ENCODE peak calls at places on chromosomes 3 and 15, in six cellular contexts. One of them, this sample, is unnamed.

GRCh38 chr3:123342631-123343080 is 106.2 kb downstream of the ADCY5 start:
- DNase-seq in B cell: no peak
- DNase-seq in body of pancreas: no peak
- DNase-seq in RWPE1: no peak
- DNase-seq in hepatocyte: no peak
- DNase-seq in thoracic aorta: no peak
- DNase-seq in this sample: no peak

GRCh38 chr15:80698636-80699035 is 3.5 kb downstream of the ABHD17C start:
- DNase-seq in RWPE1: no peak
- DNase-seq in hepatocyte: no peak
- DNase-seq in thoracic aorta: no peak
- DNase-seq in B cell: no peak
- DNase-seq in body of pancreas: no peak
- DNase-seq in this sample: no peak

GRCh38 chr3:173930251-173930650 is 532.7 kb downstream of the NLGN1 start:
- DNase-seq in RWPE1: no peak
- DNase-seq in hepatocyte: no peak
- DNase-seq in thoracic aorta: no peak
- DNase-seq in B cell: no peak
- DNase-seq in body of pancreas: no peak
- DNase-seq in this sample: no peak

GRCh38 chr3:170598091-170598502 is 12.2 kb upstream of the SLC7A14 start:
- DNase-seq in hepatocyte: peak
- DNase-seq in thoracic aorta: no peak
- DNase-seq in RWPE1: no peak
- DNase-seq in body of pancreas: no peak
- DNase-seq in B cell: no peak
- DNase-seq in this sample: no peak

GRCh38 chr3:62955126-62955525 is 79.9 kb upstream of the CADPS start:
- DNase-seq in hepatocyte: no peak
- DNase-seq in thoracic aorta: no peak
- DNase-seq in body of pancreas: no peak
- DNase-seq in B cell: no peak
- DNase-seq in RWPE1: no peak
- DNase-seq in this sample: no peak

GRCh38 chr3:52440671-52441070 is 4.2 kb downstream of the SEMA3G start:
- DNase-seq in B cell: no peak
- DNase-seq in thoracic aorta: no peak
- DNase-seq in hepatocyte: peak
- DNase-seq in RWPE1: no peak
- DNase-seq in body of pancreas: no peak
- DNase-seq in this sample: no peak

GRCh38 chr3:84125760-84126159 is 833.0 kb upstream of the CADM2 start:
- DNase-seq in thoracic aorta: no peak
- DNase-seq in hepatocyte: no peak
- DNase-seq in RWPE1: no peak
- DNase-seq in body of pancreas: no peak
- DNase-seq in B cell: no peak
- DNase-seq in this sample: no peak

GRCh38 chr3:64008952-64009351 is 14.3 kb downstream of the PSMD6 start:
- DNase-seq in hepatocyte: no peak
- DNase-seq in B cell: no peak
- DNase-seq in RWPE1: no peak
- DNase-seq in thoracic aorta: no peak
- DNase-seq in body of pancreas: no peak
- DNase-seq in this sample: no peak

GRCh38 chr3:46706771-46707582 is 5.8 kb downstream of the TMIE start:
- DNase-seq in thoracic aorta: no peak
- DNase-seq in RWPE1: no peak
- DNase-seq in B cell: no peak
- DNase-seq in hepatocyte: no peak
- DNase-seq in body of pancreas: no peak
- DNase-seq in this sample: peak

GRCh38 chr15:29687939-29688884 is 134.1 kb downstream of the TJP1 start:
- DNase-seq in B cell: no peak
- DNase-seq in body of pancreas: peak
- DNase-seq in RWPE1: no peak
- DNase-seq in hepatocyte: no peak
- DNase-seq in thoracic aorta: no peak
- DNase-seq in this sample: peak

GRCh38 chr3:185930393-185931107 is 7.3 kb downstream of the TRA2B start:
- DNase-seq in body of pancreas: no peak
- DNase-seq in hepatocyte: no peak
- DNase-seq in B cell: no peak
- DNase-seq in thoracic aorta: no peak
- DNase-seq in RWPE1: no peak
- DNase-seq in this sample: no peak

GRCh38 chr3:131047582-131047981 is 20.9 kb downstream of the NEK11 start:
- DNase-seq in body of pancreas: no peak
- DNase-seq in RWPE1: no peak
- DNase-seq in B cell: no peak
- DNase-seq in hepatocyte: no peak
- DNase-seq in thoracic aorta: no peak
- DNase-seq in this sample: peak

GRCh38 chr3:182682263-182683229 is 110.8 kb upstream of the ATP11B start:
- DNase-seq in hepatocyte: peak
- DNase-seq in body of pancreas: peak
- DNase-seq in B cell: peak
- DNase-seq in thoracic aorta: no peak
- DNase-seq in RWPE1: peak
- DNase-seq in this sample: peak

GRCh38 chr3:156109989-156110388 is 10.4 kb upstream of the KCNAB1 start:
- DNase-seq in RWPE1: no peak
- DNase-seq in thoracic aorta: no peak
- DNase-seq in hepatocyte: no peak
- DNase-seq in B cell: no peak
- DNase-seq in body of pancreas: no peak
- DNase-seq in this sample: no peak

GRCh38 chr3:194485876-194486539 is 794 bp downstream of the ATP13A3 start:
- DNase-seq in body of pancreas: peak
- DNase-seq in B cell: peak
- DNase-seq in hepatocyte: peak
- DNase-seq in RWPE1: peak
- DNase-seq in thoracic aorta: no peak
- DNase-seq in this sample: peak

GRCh38 chr3:32146669-32147315 is 40.4 kb downstream of the GPD1L start:
- DNase-seq in thoracic aorta: no peak
- DNase-seq in B cell: peak
- DNase-seq in hepatocyte: no peak
- DNase-seq in body of pancreas: no peak
- DNase-seq in RWPE1: no peak
- DNase-seq in this sample: no peak

GRCh38 chr15:38528279-38528678 is 36.3 kb downstream of the RASGRP1 start:
- DNase-seq in RWPE1: no peak
- DNase-seq in hepatocyte: no peak
- DNase-seq in B cell: no peak
- DNase-seq in thoracic aorta: no peak
- DNase-seq in body of pancreas: no peak
- DNase-seq in this sample: no peak

GRCh38 chr15:48565560-48566482 is 79.7 kb downstream of the FBN1 start:
- DNase-seq in thoracic aorta: no peak
- DNase-seq in body of pancreas: no peak
- DNase-seq in B cell: no peak
- DNase-seq in hepatocyte: no peak
- DNase-seq in RWPE1: peak
- DNase-seq in this sample: no peak

GRCh38 chr3:11045536-11045935 is 53.0 kb downstream of the SLC6A1 start:
- DNase-seq in RWPE1: no peak
- DNase-seq in hepatocyte: no peak
- DNase-seq in body of pancreas: no peak
- DNase-seq in thoracic aorta: no peak
- DNase-seq in B cell: no peak
- DNase-seq in this sample: no peak
- TF ChIP-seq CTCF in RWPE1: no peak
- TF ChIP-seq CTCF in hepatocyte: no peak
- TF ChIP-seq CTCF in body of pancreas: no peak
- TF ChIP-seq CTCF in thoracic aorta: no peak
- TF ChIP-seq CTCF in B cell: no peak
- TF ChIP-seq CTCF in this sample: no peak

DNA sequence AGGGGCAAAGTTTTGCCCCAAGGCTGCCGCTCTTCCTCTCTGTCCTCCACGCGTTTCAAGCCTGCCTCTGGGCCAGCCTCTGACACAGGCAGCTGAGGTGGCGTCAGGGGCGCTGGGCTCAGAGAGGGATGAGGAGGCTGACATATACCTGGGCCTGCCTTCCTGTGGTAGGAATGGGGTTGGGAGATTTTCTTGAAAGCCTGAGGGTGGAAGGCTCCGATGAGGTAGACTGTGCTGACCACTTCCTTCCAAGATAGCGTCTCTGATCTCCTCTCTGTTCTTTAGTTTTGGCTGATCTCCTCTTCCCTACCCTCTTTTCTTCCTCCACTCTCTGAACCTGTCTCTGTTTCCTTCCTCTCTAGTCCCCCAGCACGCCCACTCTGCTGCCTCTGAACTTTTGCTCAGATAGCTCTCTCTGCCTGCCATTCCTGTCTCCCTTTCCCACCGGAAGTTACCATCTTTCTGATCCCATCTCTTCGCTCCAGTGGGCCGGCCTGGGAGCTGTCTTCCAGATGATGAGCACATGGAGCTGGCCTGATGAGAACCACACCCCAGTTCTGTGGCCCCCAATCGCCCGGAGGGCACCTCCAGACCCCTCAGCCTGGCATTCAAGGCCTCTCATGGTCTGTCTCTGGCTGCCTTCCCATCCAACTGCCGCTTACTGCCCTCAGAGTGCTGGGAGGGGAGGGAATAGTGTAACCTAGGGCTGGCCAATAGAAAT is 32.5 kb upstream of the LCTL start:
- DNase-seq in hepatocyte: no peak
- DNase-seq in thoracic aorta: no peak
- DNase-seq in B cell: no peak
- DNase-seq in body of pancreas: no peak
- DNase-seq in RWPE1: no peak
- DNase-seq in this sample: no peak
- TF ChIP-seq CTCF in hepatocyte: no peak
- TF ChIP-seq CTCF in thoracic aorta: no peak
- TF ChIP-seq CTCF in B cell: no peak
- TF ChIP-seq CTCF in body of pancreas: no peak
- TF ChIP-seq CTCF in RWPE1: no peak
- TF ChIP-seq CTCF in this sample: no peak

DNA sequence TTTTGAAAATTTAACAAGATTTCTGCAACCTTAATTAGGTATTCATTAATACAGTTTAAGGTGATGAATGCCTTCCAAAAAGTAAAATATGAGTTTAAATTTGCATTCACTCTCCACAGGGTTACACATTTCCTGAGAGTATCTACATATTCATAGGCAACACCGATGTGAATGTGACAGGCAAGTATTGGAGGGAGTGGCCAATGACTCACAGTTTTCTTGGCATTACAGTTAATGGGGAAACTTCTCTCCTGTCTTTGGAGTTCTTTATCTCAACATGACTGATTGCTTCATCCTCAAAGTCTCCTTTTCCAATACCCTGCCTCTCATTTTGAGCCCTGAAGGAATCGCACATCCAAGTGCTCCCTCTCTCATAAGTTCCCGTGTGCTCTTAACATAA is 181.9 kb upstream of the CHL1 start:
- DNase-seq in hepatocyte: no peak
- DNase-seq in B cell: no peak
- DNase-seq in thoracic aorta: no peak
- DNase-seq in body of pancreas: no peak
- DNase-seq in RWPE1: no peak
- DNase-seq in this sample: peak
- TF ChIP-seq CTCF in hepatocyte: no peak
- TF ChIP-seq CTCF in B cell: no peak
- TF ChIP-seq CTCF in thoracic aorta: no peak
- TF ChIP-seq CTCF in body of pancreas: no peak
- TF ChIP-seq CTCF in RWPE1: no peak
- TF ChIP-seq CTCF in this sample: no peak

DNA sequence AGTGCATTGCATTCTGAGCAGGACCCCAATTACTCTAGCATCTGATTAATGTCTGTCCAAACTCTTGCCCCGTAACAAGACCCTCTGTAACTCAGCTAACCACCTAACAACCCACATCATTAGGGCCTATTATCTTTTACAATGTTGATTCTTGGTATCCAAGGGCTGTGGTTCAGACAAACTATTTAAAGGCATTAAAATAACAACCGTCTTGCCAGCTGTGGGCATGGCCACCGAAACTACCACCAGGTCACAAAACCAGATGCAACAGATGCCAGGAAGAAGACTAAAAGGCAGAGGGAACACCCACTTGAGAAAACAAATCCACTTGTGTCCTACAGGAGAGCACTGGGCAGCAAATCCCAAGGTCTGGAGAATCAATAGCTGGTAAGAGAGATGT is 262.9 kb downstream of the ERC2 start:
- DNase-seq in B cell: no peak
- DNase-seq in RWPE1: no peak
- DNase-seq in thoracic aorta: no peak
- DNase-seq in body of pancreas: no peak
- DNase-seq in hepatocyte: no peak
- DNase-seq in this sample: no peak
- TF ChIP-seq CTCF in B cell: no peak
- TF ChIP-seq CTCF in RWPE1: no peak
- TF ChIP-seq CTCF in thoracic aorta: no peak
- TF ChIP-seq CTCF in body of pancreas: no peak
- TF ChIP-seq CTCF in hepatocyte: no peak
- TF ChIP-seq CTCF in this sample: no peak

GRCh38 chr15:45186771-45187577 is 792 bp downstream of the SHF start:
- DNase-seq in hepatocyte: no peak
- DNase-seq in RWPE1: no peak
- DNase-seq in B cell: no peak
- DNase-seq in body of pancreas: no peak
- DNase-seq in thoracic aorta: no peak
- DNase-seq in this sample: no peak

GRCh38 chr15:45187894-45188830 is at the start of gene SHF:
- DNase-seq in RWPE1: peak
- DNase-seq in hepatocyte: peak
- DNase-seq in B cell: peak
- DNase-seq in body of pancreas: peak
- DNase-seq in thoracic aorta: peak
- DNase-seq in this sample: no peak

GRCh38 chr15:45185069-45185779 is 2.5 kb downstream of the SHF start:
- DNase-seq in thoracic aorta: no peak
- DNase-seq in RWPE1: no peak
- DNase-seq in body of pancreas: no peak
- DNase-seq in hepatocyte: no peak
- DNase-seq in B cell: peak
- DNase-seq in this sample: no peak

GRCh38 chr15:45185903-45186770 is 1.6 kb downstream of the SHF start:
- DNase-seq in body of pancreas: no peak
- DNase-seq in thoracic aorta: no peak
- DNase-seq in RWPE1: no peak
- DNase-seq in B cell: peak
- DNase-seq in hepatocyte: no peak
- DNase-seq in this sample: no peak

DNA sequence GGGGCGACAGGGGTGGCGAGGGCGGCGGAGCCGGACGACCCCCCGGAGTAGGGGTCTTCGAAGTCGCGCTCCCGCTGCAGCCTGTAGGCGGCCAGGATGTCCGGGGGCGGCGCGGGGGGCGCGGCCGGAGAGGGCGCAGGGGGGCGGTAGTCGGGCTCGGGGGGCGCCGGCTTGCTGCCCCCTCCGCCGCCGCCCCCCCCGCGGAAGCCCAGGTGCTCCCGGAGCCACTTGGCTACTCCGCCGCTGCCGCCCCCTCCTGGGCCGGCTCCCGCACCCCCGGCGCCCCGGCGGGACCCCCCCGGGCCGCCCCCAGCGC is 230 bp downstream of the SHF start:
- DNase-seq in RWPE1: no peak
- DNase-seq in body of pancreas: no peak
- DNase-seq in B cell: no peak
- DNase-seq in hepatocyte: no peak
- DNase-seq in thoracic aorta: no peak
- DNase-seq in this sample: no peak
- TF ChIP-seq CTCF in RWPE1: no peak
- TF ChIP-seq CTCF in body of pancreas: no peak
- TF ChIP-seq CTCF in B cell: peak
- TF ChIP-seq CTCF in hepatocyte: no peak
- TF ChIP-seq CTCF in thoracic aorta: no peak
- TF ChIP-seq CTCF in this sample: no peak

GRCh38 chr3:119840855-119841254 is 59.0 kb downstream of the NR1I2 start:
- DNase-seq in hepatocyte: no peak
- DNase-seq in RWPE1: no peak
- DNase-seq in B cell: no peak
- DNase-seq in body of pancreas: no peak
- DNase-seq in thoracic aorta: no peak
- DNase-seq in this sample: no peak
- TF ChIP-seq CTCF in hepatocyte: no peak
- TF ChIP-seq CTCF in RWPE1: no peak
- TF ChIP-seq CTCF in B cell: no peak
- TF ChIP-seq CTCF in body of pancreas: no peak
- TF ChIP-seq CTCF in thoracic aorta: no peak
- TF ChIP-seq CTCF in this sample: no peak